ENCODE peak calls at places on chromosome 11, in nine cellular contexts. One of them, this sample, is unnamed.

GRCh38 chr11:6615882-6616585 is 3.2 kb downstream of the TPP1 start:
- DNase-seq in PC-9: no peak
- DNase-seq in ascending aorta: no peak
- DNase-seq in body of pancreas: no peak
- DNase-seq in RCC 7860: no peak
- DNase-seq in brain microvascular endothelial cell: peak
- DNase-seq in ELR: peak
- DNase-seq in AG10803: no peak
- DNase-seq in transverse colon: no peak
- DNase-seq in this sample: peak

GRCh38 chr11:102914238-102915043 is 39.7 kb upstream of the MMP12 start:
- DNase-seq in PC-9: no peak
- DNase-seq in ascending aorta: no peak
- DNase-seq in body of pancreas: peak
- DNase-seq in RCC 7860: peak
- DNase-seq in brain microvascular endothelial cell: peak
- DNase-seq in ELR: peak
- DNase-seq in AG10803: peak
- DNase-seq in transverse colon: peak
- DNase-seq in this sample: peak

GRCh38 chr11:28535677-28536076 is 427.5 kb downstream of the METTL15 start:
- DNase-seq in PC-9: no peak
- DNase-seq in ascending aorta: no peak
- DNase-seq in body of pancreas: no peak
- DNase-seq in RCC 7860: no peak
- DNase-seq in brain microvascular endothelial cell: no peak
- DNase-seq in ELR: peak
- DNase-seq in AG10803: no peak
- DNase-seq in transverse colon: no peak
- DNase-seq in this sample: no peak

GRCh38 chr11:60121259-60121658 is 32.8 kb downstream of the MS4A2 start:
- DNase-seq in PC-9: no peak
- DNase-seq in ascending aorta: no peak
- DNase-seq in body of pancreas: peak
- DNase-seq in RCC 7860: no peak
- DNase-seq in brain microvascular endothelial cell: no peak
- DNase-seq in ELR: no peak
- DNase-seq in AG10803: no peak
- DNase-seq in transverse colon: peak
- DNase-seq in this sample: no peak

GRCh38 chr11:36034572-36035331 is 90.9 kb downstream of the LDLRAD3 start:
- DNase-seq in PC-9: peak
- DNase-seq in ascending aorta: no peak
- DNase-seq in body of pancreas: no peak
- DNase-seq in RCC 7860: peak
- DNase-seq in brain microvascular endothelial cell: peak
- DNase-seq in ELR: peak
- DNase-seq in AG10803: peak
- DNase-seq in transverse colon: no peak
- DNase-seq in this sample: peak

GRCh38 chr11:124752471-124753100 is 531 bp upstream of the VSIG2 start:
- DNase-seq in PC-9: no peak
- DNase-seq in ascending aorta: no peak
- DNase-seq in body of pancreas: no peak
- DNase-seq in RCC 7860: no peak
- DNase-seq in brain microvascular endothelial cell: no peak
- DNase-seq in ELR: no peak
- DNase-seq in AG10803: no peak
- DNase-seq in transverse colon: no peak
- DNase-seq in this sample: no peak

GRCh38 chr11:8584096-8584495 is 9.9 kb downstream of the STK33 start:
- DNase-seq in PC-9: no peak
- DNase-seq in ascending aorta: no peak
- DNase-seq in body of pancreas: no peak
- DNase-seq in RCC 7860: no peak
- DNase-seq in brain microvascular endothelial cell: no peak
- DNase-seq in ELR: no peak
- DNase-seq in AG10803: no peak
- DNase-seq in transverse colon: no peak
- DNase-seq in this sample: peak

GRCh38 chr11:62757846-62758788 is 3.3 kb upstream of the POLR2G start:
- DNase-seq in PC-9: no peak
- DNase-seq in ascending aorta: no peak
- DNase-seq in body of pancreas: no peak
- DNase-seq in RCC 7860: no peak
- DNase-seq in brain microvascular endothelial cell: no peak
- DNase-seq in ELR: no peak
- DNase-seq in AG10803: no peak
- DNase-seq in transverse colon: no peak
- DNase-seq in this sample: no peak

GRCh38 chr11:78646564-78647185 is 72.0 kb upstream of the NARS2 start:
- DNase-seq in PC-9: peak
- DNase-seq in ascending aorta: no peak
- DNase-seq in body of pancreas: peak
- DNase-seq in RCC 7860: peak
- DNase-seq in brain microvascular endothelial cell: peak
- DNase-seq in ELR: peak
- DNase-seq in AG10803: peak
- DNase-seq in transverse colon: peak
- DNase-seq in this sample: peak

GRCh38 chr11:117145393-117145761 is 1.3 kb downstream of the PAFAH1B2 start:
- DNase-seq in PC-9: peak
- DNase-seq in ascending aorta: no peak
- DNase-seq in body of pancreas: no peak
- DNase-seq in RCC 7860: peak
- DNase-seq in brain microvascular endothelial cell: peak
- DNase-seq in ELR: peak
- DNase-seq in AG10803: peak
- DNase-seq in transverse colon: peak
- DNase-seq in this sample: peak